ENCODE peak calls at places on chromosomes 3 and 15, in six cellular contexts. G is PC-3, L is lung, F is activated B cell treated with CpG ODN at 0.5 μM for 24 hours, S is AG09309, E is heart left ventricle. Q is an unnamed sample.

GRCh38 chr3:104785966-104786365 is 580.7 kb upstream of the ALCAM start:
- DNase-seq in G (no peak), L (no peak), F (no peak), S (no peak), E (no peak), Q (no peak)

GRCh38 chr3:27507515-27508266 is 23.5 kb upstream of the SLC4A7 start:
- DNase-seq in G (peak; percentile 95), L (no peak), F (no peak), S (no peak), E (no peak), Q (no peak)

GRCh38 chr3:134366928-134367352 is 7.3 kb downstream of the AMOTL2 start:
- DNase-seq in G (no peak), L (no peak), F (no peak), S (no peak), E (no peak), Q (no peak)

GRCh38 chr15:43954181-43954621 is 127.4 kb downstream of the WDR76 start:
- DNase-seq in G (no peak), L (no peak), F (no peak), S (no peak), E (no peak), Q (no peak)

GRCh38 chr3:42491876-42492507 is 10.5 kb upstream of the VIPR1 start:
- DNase-seq in G (no peak), L (peak; percentile 26), F (peak; percentile 5), S (no peak), E (no peak), Q (no peak)

GRCh38 chr3:58173670-58174472 is 36.9 kb downstream of the DNASE1L3 start:
- DNase-seq in G (peak; percentile 55), L (no peak), F (no peak), S (no peak), E (peak; percentile 79), Q (peak; percentile 19)

GRCh38 chr3:111728566-111728935 is 130.5 kb upstream of the PHLDB2 start:
- DNase-seq in G (no peak), L (no peak), F (no peak), S (no peak), E (no peak), Q (no peak)

GRCh38 chr3:123292321-123293310 is 90.9 kb downstream of the SEC22A start:
- DNase-seq in G (no peak), L (no peak), F (no peak), S (no peak), E (no peak), Q (no peak)

GRCh38 chr3:60917136-60917535 is 334.1 kb downstream of the FHIT start:
- DNase-seq in G (no peak), L (no peak), F (no peak), S (no peak), E (peak; percentile 64), Q (no peak)

GRCh38 chr3:4670352-4670751 is 177.2 kb downstream of the ITPR1 start:
- DNase-seq in G (peak; percentile 57), L (no peak), F (no peak), S (no peak), E (no peak), Q (no peak)

GRCh38 chr3:193552911-193553310 is 1.8 kb downstream of the ATP13A4 start:
- DNase-seq in G (no peak), L (peak; percentile 56), F (no peak), S (no peak), E (no peak), Q (no peak)

GRCh38 chr3:53921296-53921695 is 29.6 kb upstream of the SELENOK start:
- DNase-seq in G (peak; percentile 35), L (no peak), F (no peak), S (no peak), E (no peak), Q (peak; percentile 16)

GRCh38 chr15:58537033-58537432 is 105.2 kb downstream of the LIPC start:
- DNase-seq in G (no peak), L (no peak), F (no peak), S (no peak), E (no peak), Q (no peak)

GRCh38 chr3:100289339-100289738 is 28.5 kb downstream of the TBC1D23 start:
- DNase-seq in G (no peak), L (no peak), F (no peak), S (no peak), E (no peak), Q (no peak)

GRCh38 chr3:49700453-49701128 is 11.2 kb downstream of the RNF123 start:
- DNase-seq in G (no peak), L (no peak), F (no peak), S (no peak), E (no peak), Q (no peak)
- TF ChIP-seq CTCF in G (peak; percentile 46), L (no peak), F (no peak), S (no peak), E (no peak), Q (no peak)

DNA sequence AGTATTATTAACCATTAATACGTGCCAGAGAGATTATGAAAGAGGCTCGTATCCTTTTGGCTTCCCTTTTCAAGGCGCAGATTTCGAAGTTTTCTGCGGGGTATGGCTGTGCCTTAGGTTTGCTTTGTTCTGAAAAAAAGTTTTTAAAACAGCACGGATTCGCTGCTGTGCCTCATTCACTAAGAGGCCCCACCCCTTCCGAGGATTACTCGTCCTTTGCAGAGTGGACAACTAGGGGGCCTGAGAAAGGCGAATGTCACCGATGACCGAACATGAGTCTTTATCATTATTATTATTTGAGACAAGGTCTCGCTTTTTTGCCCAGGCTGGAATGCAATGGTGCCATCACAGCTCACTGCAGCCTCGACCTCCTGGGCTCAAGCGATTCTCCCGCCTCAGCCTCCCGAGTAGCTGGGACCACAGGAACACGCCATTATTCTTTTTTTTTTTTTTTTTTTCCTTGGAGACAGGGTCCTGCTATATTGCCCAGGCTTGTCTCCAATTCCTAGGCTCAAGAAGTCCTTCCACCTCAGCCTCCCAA is 684 bp upstream of the RPS27L start:
- DNase-seq in G (peak; percentile 54), L (peak; percentile 35), F (no peak), S (peak; percentile 48), E (no peak), Q (peak; percentile 87)
- TF ChIP-seq CTCF in G (no peak), L (no peak), F (no peak), S (peak; percentile 31), E (peak; percentile 10), Q (peak; percentile 13)

GRCh38 chr3:184748219-184749135 is 36.6 kb upstream of the MAGEF1 start:
- DNase-seq in G (peak; percentile 70), L (no peak), F (no peak), S (no peak), E (no peak), Q (no peak)
- TF ChIP-seq CTCF in G (peak; percentile 79), L (no peak), F (no peak), S (peak; percentile 27), E (no peak), Q (peak; percentile 35)

GRCh38 chr3:12935861-12936830 is 94.8 kb upstream of the RPL32 start:
- DNase-seq in G (no peak), L (no peak), F (no peak), S (no peak), E (no peak), Q (no peak)
- TF ChIP-seq CTCF in G (no peak), L (no peak), F (no peak), S (no peak), E (no peak), Q (no peak)

DNA sequence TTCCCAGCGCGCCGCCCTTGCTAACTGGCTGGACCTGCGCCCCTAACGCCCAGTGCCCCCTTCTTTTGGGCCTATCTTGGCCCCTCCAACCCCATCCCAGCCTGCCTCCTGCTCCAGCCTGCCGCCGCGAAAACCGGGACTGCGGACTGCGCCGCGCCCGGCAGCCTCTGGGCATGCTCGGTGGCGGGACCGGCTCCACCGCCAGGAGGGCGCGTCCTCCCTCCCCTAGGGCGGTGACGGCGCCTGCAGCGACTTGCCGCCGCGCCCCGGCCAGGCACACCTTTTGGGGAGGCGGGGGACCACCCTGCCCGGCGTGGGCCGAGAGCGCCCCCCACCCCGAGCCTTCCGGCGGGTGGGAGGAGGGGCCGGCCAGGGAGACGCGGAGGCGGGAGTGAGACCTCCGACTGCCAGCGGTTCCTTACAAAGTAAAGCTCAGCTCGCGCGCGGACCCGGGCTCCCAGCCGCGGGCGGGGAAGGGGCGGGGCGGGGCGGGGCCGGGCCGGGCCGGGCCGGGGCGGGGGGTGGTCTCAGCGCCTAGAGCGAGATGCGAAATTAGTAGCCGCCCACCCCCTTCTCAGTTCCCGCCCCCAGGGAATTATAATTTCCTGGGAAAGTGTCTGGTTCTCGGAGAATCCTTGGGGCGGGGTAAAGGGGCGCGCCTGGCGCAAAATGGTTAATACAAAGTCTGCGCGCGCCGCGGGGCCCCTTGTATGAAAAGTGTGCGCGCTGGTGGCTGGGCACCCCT is 225.0 kb upstream of the IL12A start:
- DNase-seq in G (peak; percentile 91), L (peak; percentile 75), F (peak; percentile 45), S (peak; percentile 48), E (peak; percentile 89), Q (peak; percentile 91)
- TF ChIP-seq CTCF in G (no peak), L (no peak), F (no peak), S (peak; percentile 11), E (peak; percentile 32), Q (peak; percentile 30)

DNA sequence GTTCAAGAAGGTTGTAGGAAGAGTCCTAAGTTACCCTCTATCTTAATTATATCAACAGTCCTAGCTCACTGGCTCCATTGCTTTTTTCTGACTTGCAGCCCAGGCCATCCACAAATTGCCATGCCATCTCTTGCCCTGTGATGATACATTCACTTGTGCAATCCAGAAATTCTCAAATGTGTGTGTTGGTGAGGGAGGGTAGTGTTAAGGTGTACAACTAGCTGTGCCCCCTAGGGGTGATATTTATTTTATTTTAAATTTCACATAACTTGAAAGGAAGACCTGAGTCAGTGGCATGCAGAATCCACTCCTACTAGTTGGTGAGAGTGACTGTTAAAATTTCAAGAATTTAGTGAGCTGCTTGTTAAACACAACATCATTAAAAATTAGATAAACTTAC is 156.1 kb upstream of the ANKRD28 start:
- DNase-seq in G (peak; percentile 46), L (no peak), F (no peak), S (no peak), E (no peak), Q (no peak)
- TF ChIP-seq CTCF in G (peak; percentile 39), L (no peak), F (no peak), S (no peak), E (no peak), Q (peak; percentile 5)

GRCh38 chr3:24496529-24497482 is 2.2 kb upstream of the THRB start:
- DNase-seq in G (peak; percentile 68), L (peak; percentile 76), F (peak; percentile 20), S (peak; percentile 29), E (peak; percentile 84), Q (peak; percentile 52)
- TF ChIP-seq CTCF in G (peak; percentile 60), L (no peak), F (no peak), S (peak; percentile 66), E (peak; percentile 37), Q (peak; percentile 47)

DNA sequence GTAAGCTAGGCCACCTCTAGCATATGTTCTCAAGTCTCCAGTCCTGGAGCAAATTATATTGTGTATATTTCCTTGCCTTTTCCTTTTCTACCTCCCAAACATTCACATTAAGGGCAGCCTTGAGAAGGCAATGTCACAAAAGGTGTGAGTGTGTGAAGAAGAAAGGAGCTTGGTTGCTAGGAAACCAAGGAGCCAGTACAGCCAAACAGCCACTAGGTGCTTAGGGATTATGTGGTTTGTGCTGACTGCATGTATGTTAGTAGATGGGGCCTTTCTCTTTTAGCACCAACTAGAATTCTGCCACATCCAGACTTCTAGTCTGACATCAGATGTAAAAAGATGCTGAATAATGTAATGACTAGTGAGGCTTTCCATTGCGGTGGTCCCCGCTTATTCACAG is 118.8 kb upstream of the DAZL start:
- DNase-seq in G (peak; percentile 62), L (no peak), F (no peak), S (no peak), E (no peak), Q (peak; percentile 6)
- TF ChIP-seq CTCF in G (peak; percentile 38), L (no peak), F (no peak), S (peak; percentile 32), E (no peak), Q (no peak)

Q was measured in fibroblast of villous mesenchyme.